ENCODE peak calls at places on chromosomes 11 and 22, in four cellular contexts. One of them, this sample, is unnamed.

GRCh38 chr11:79512706-79513469 is 72.1 kb upstream of the TENM4 start:
- DNase-seq in A549: no peak
- DNase-seq in IMR-90: no peak
- DNase-seq in fibroblast of pulmonary artery: no peak
- DNase-seq in this sample: no peak

GRCh38 chr11:13891911-13892310 is 70.6 kb upstream of the SPON1 start:
- DNase-seq in A549: no peak
- DNase-seq in IMR-90: no peak
- DNase-seq in fibroblast of pulmonary artery: no peak
- DNase-seq in this sample: no peak

GRCh38 chr22:44180706-44181032 is at the start of gene PARVG:
- DNase-seq in A549: no peak
- DNase-seq in IMR-90: no peak
- DNase-seq in fibroblast of pulmonary artery: no peak
- DNase-seq in this sample: no peak

GRCh38 chr11:67303989-67304411 is 670 bp downstream of the SSH3 start:
- DNase-seq in A549: no peak
- DNase-seq in IMR-90: no peak
- DNase-seq in fibroblast of pulmonary artery: no peak
- DNase-seq in this sample: no peak

GRCh38 chr22:17954200-17954859 is 70.0 kb downstream of the MICAL3 start:
- DNase-seq in A549: no peak
- DNase-seq in IMR-90: no peak
- DNase-seq in fibroblast of pulmonary artery: no peak
- DNase-seq in this sample: no peak

GRCh38 chr22:19615867-19616581 is 91.8 kb upstream of the CLDN5 start:
- DNase-seq in A549: no peak
- DNase-seq in IMR-90: no peak
- DNase-seq in fibroblast of pulmonary artery: no peak
- DNase-seq in this sample: no peak

GRCh38 chr22:36968249-36968964 is 50.8 kb downstream of the TST start:
- DNase-seq in A549: no peak
- DNase-seq in IMR-90: no peak
- DNase-seq in fibroblast of pulmonary artery: no peak
- DNase-seq in this sample: no peak

GRCh38 chr11:65150513-65151271 is 16.4 kb upstream of the SYVN1 start:
- DNase-seq in A549: peak; percentile 95
- DNase-seq in IMR-90: peak; percentile 86
- DNase-seq in fibroblast of pulmonary artery: peak; percentile 71
- DNase-seq in this sample: peak; percentile 71

GRCh38 chr22:20222764-20223420 is 45.2 kb downstream of the RTN4R start:
- DNase-seq in A549: no peak
- DNase-seq in IMR-90: no peak
- DNase-seq in fibroblast of pulmonary artery: no peak
- DNase-seq in this sample: no peak

GRCh38 chr22:45170001-45170466 is 6.3 kb downstream of the NUP50 start:
- DNase-seq in A549: no peak
- DNase-seq in IMR-90: peak; percentile 44
- DNase-seq in fibroblast of pulmonary artery: no peak
- DNase-seq in this sample: peak; percentile 14

GRCh38 chr11:40306938-40307548 is 1152.4 kb downstream of the LRRC4C start:
- DNase-seq in A549: peak; percentile 25
- DNase-seq in IMR-90: peak; percentile 63
- DNase-seq in fibroblast of pulmonary artery: peak; percentile 75
- DNase-seq in this sample: peak; percentile 62

GRCh38 chr11:104630352-104630751 is 267.9 kb downstream of the CASP12 start:
- DNase-seq in A549: no peak
- DNase-seq in IMR-90: no peak
- DNase-seq in fibroblast of pulmonary artery: no peak
- DNase-seq in this sample: no peak

GRCh38 chr22:43855431-43855830 is 6.9 kb downstream of the SULT4A1 start:
- DNase-seq in A549: no peak
- DNase-seq in IMR-90: no peak
- DNase-seq in fibroblast of pulmonary artery: no peak
- DNase-seq in this sample: no peak

GRCh38 chr11:75572744-75573143 is 10.7 kb downstream of the SERPINH1 start:
- DNase-seq in A549: no peak
- DNase-seq in IMR-90: no peak
- DNase-seq in fibroblast of pulmonary artery: no peak
- DNase-seq in this sample: no peak

GRCh38 chr22:24440270-24440717 is 12.9 kb downstream of the ADORA2A start:
- DNase-seq in A549: no peak
- DNase-seq in IMR-90: no peak
- DNase-seq in fibroblast of pulmonary artery: no peak
- DNase-seq in this sample: no peak

GRCh38 chr11:84261707-84262106 is 975.5 kb upstream of the CCDC90B start:
- DNase-seq in A549: no peak
- DNase-seq in IMR-90: no peak
- DNase-seq in fibroblast of pulmonary artery: no peak
- DNase-seq in this sample: no peak

GRCh38 chr11:61718613-61719302 is 33.7 kb upstream of the MYRF start:
- DNase-seq in A549: no peak
- DNase-seq in IMR-90: peak; percentile 74
- DNase-seq in fibroblast of pulmonary artery: peak; percentile 56
- DNase-seq in this sample: peak; percentile 55

GRCh38 chr11:15010860-15011259 is 38.7 kb upstream of the CALCA start:
- DNase-seq in A549: no peak
- DNase-seq in IMR-90: no peak
- DNase-seq in fibroblast of pulmonary artery: no peak
- DNase-seq in this sample: no peak

GRCh38 chr22:41608386-41608785 is 12.5 kb downstream of the DESI1 start:
- DNase-seq in A549: no peak
- DNase-seq in IMR-90: no peak
- DNase-seq in fibroblast of pulmonary artery: no peak
- DNase-seq in this sample: no peak

GRCh38 chr22:41998361-41999261 is at the start of gene WBP2NL:
- DNase-seq in A549: peak; percentile 78
- DNase-seq in IMR-90: peak; percentile 51
- DNase-seq in fibroblast of pulmonary artery: peak; percentile 80
- DNase-seq in this sample: peak; percentile 59

GRCh38 chr22:43090130-43090789 is 1.1 kb upstream of the TTLL1 start:
- DNase-seq in A549: peak; percentile 82
- DNase-seq in IMR-90: peak; percentile 80
- DNase-seq in fibroblast of pulmonary artery: peak; percentile 84
- DNase-seq in this sample: peak; percentile 87

GRCh38 chr11:87369888-87370287 is 332.2 kb downstream of the TMEM135 start:
- DNase-seq in A549: no peak
- DNase-seq in IMR-90: no peak
- DNase-seq in fibroblast of pulmonary artery: no peak
- DNase-seq in this sample: no peak

GRCh38 chr22:45329536-45329936 is 19.8 kb downstream of the FAM118A start:
- DNase-seq in A549: no peak
- DNase-seq in IMR-90: no peak
- DNase-seq in fibroblast of pulmonary artery: no peak
- DNase-seq in this sample: no peak

GRCh38 chr11:101401245-101401644 is 182.6 kb downstream of the TRPC6 start:
- DNase-seq in A549: no peak
- DNase-seq in IMR-90: peak; percentile 53
- DNase-seq in fibroblast of pulmonary artery: peak; percentile 4
- DNase-seq in this sample: no peak

GRCh38 chr11:96098511-96099241 is 174.8 kb upstream of the MTMR2 start:
- DNase-seq in A549: no peak
- DNase-seq in IMR-90: peak; percentile 59
- DNase-seq in fibroblast of pulmonary artery: peak; percentile 65
- DNase-seq in this sample: peak; percentile 62

GRCh38 chr11:36375348-36376314 is 79.5 kb downstream of the PRR5L start:
- DNase-seq in A549: no peak
- DNase-seq in IMR-90: no peak
- DNase-seq in fibroblast of pulmonary artery: no peak
- DNase-seq in this sample: no peak

GRCh38 chr11:56848105-56848809 is 99.8 kb upstream of the OR9G4 start:
- DNase-seq in A549: peak; percentile 55
- DNase-seq in IMR-90: no peak
- DNase-seq in fibroblast of pulmonary artery: no peak
- DNase-seq in this sample: no peak

GRCh38 chr11:120815260-120816100 is 208.4 kb upstream of the TBCEL start:
- DNase-seq in A549: no peak
- DNase-seq in IMR-90: no peak
- DNase-seq in fibroblast of pulmonary artery: no peak
- DNase-seq in this sample: no peak

GRCh38 chr11:75557649-75558494 is 4.2 kb upstream of the SERPINH1 start:
- DNase-seq in A549: no peak
- DNase-seq in IMR-90: peak; percentile 95
- DNase-seq in fibroblast of pulmonary artery: peak; percentile 96
- DNase-seq in this sample: peak; percentile 98

GRCh38 chr11:9148035-9148434 is 56.6 kb upstream of the SCUBE2 start:
- DNase-seq in A549: no peak
- DNase-seq in IMR-90: no peak
- DNase-seq in fibroblast of pulmonary artery: no peak
- DNase-seq in this sample: no peak

GRCh38 chr11:34653851-34654490 is 33.1 kb downstream of the EHF start:
- DNase-seq in A549: peak; percentile 82
- DNase-seq in IMR-90: peak; percentile 99
- DNase-seq in fibroblast of pulmonary artery: peak; percentile 97
- DNase-seq in this sample: peak; percentile 97

GRCh38 chr11:113181094-113181493 is 133.3 kb upstream of the TTC12 start:
- DNase-seq in A549: no peak
- DNase-seq in IMR-90: no peak
- DNase-seq in fibroblast of pulmonary artery: no peak
- DNase-seq in this sample: no peak

GRCh38 chr22:49052560-49052959 is 775.1 kb downstream of the BRD1 start:
- DNase-seq in A549: no peak
- DNase-seq in IMR-90: no peak
- DNase-seq in fibroblast of pulmonary artery: no peak
- DNase-seq in this sample: no peak

GRCh38 chr22:49052023-49052538 is 775.6 kb downstream of the BRD1 start:
- DNase-seq in A549: no peak
- DNase-seq in IMR-90: no peak
- DNase-seq in fibroblast of pulmonary artery: no peak
- DNase-seq in this sample: no peak

GRCh38 chr22:49049691-49050090 is 778.0 kb downstream of the BRD1 start:
- DNase-seq in A549: no peak
- DNase-seq in IMR-90: no peak
- DNase-seq in fibroblast of pulmonary artery: no peak
- DNase-seq in this sample: no peak

GRCh38 chr22:49053574-49053973 is 774.1 kb downstream of the BRD1 start:
- DNase-seq in A549: no peak
- DNase-seq in IMR-90: no peak
- DNase-seq in fibroblast of pulmonary artery: no peak
- DNase-seq in this sample: no peak

DNA sequence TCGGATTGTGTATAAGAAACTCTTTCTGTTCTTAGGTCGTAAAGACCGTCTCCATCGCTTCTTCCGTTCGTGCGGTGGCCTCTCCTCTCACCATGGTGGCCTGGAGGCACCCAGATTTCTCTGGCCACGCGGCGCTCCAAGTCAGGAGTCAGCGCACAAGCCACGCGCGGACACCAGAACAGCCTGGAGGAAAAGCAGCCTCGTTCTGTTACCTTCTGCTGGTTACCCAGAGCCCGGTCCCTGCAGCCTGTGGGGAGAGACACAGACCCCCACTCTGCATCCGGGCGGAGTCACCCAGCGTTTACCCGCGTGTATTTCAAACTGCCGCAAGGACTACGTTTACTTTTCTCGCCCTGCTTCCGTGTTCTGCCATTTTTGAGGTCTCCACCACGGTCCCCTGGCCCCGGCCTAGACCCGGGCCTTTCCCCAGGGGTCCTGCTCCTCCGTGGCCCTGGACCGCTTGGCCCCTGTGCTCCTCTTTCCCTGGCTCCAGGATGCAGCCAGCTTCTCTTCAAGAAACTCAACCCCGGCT is 776.1 kb downstream of the BRD1 start:
- DNase-seq in A549: no peak
- DNase-seq in IMR-90: no peak
- DNase-seq in fibroblast of pulmonary artery: no peak
- DNase-seq in this sample: no peak
- H3K4me3 ChIP-seq in A549: no peak overlapping the region
- H3K4me3 ChIP-seq in IMR-90: peak overlapping the region; percentile 41
- H3K4me3 ChIP-seq in fibroblast of pulmonary artery: no peak overlapping the region
- H3K4me3 ChIP-seq in this sample: no peak overlapping the region

GRCh38 chr11:10499452-10500262 is 41.3 kb downstream of the RNF141 start:
- DNase-seq in A549: no peak
- DNase-seq in IMR-90: no peak
- DNase-seq in fibroblast of pulmonary artery: no peak
- DNase-seq in this sample: peak; percentile 40
- TF ChIP-seq CTCF in A549: no peak
- TF ChIP-seq CTCF in IMR-90: no peak
- TF ChIP-seq CTCF in fibroblast of pulmonary artery: no peak
- TF ChIP-seq CTCF in this sample: no peak

GRCh38 chr22:38305481-38306448 is 11.5 kb downstream of the CSNK1E start:
- DNase-seq in A549: no peak
- DNase-seq in IMR-90: peak; percentile 54
- DNase-seq in fibroblast of pulmonary artery: peak; percentile 53
- DNase-seq in this sample: peak; percentile 72
- H3K4me3 ChIP-seq in A549: no peak overlapping the region
- H3K4me3 ChIP-seq in IMR-90: no peak overlapping the region
- H3K4me3 ChIP-seq in fibroblast of pulmonary artery: no peak overlapping the region
- H3K4me3 ChIP-seq in this sample: peak overlapping the region; percentile 10

GRCh38 chr11:26227311-26227710 is 104.6 kb upstream of the ANO3 start:
- DNase-seq in A549: peak; percentile 2
- DNase-seq in IMR-90: peak; percentile 94
- DNase-seq in fibroblast of pulmonary artery: peak; percentile 94
- DNase-seq in this sample: peak; percentile 92
- TF ChIP-seq CTCF in A549: peak; percentile 61
- TF ChIP-seq CTCF in IMR-90: peak; percentile 85
- TF ChIP-seq CTCF in fibroblast of pulmonary artery: peak; percentile 65
- TF ChIP-seq CTCF in this sample: peak; percentile 57

DNA sequence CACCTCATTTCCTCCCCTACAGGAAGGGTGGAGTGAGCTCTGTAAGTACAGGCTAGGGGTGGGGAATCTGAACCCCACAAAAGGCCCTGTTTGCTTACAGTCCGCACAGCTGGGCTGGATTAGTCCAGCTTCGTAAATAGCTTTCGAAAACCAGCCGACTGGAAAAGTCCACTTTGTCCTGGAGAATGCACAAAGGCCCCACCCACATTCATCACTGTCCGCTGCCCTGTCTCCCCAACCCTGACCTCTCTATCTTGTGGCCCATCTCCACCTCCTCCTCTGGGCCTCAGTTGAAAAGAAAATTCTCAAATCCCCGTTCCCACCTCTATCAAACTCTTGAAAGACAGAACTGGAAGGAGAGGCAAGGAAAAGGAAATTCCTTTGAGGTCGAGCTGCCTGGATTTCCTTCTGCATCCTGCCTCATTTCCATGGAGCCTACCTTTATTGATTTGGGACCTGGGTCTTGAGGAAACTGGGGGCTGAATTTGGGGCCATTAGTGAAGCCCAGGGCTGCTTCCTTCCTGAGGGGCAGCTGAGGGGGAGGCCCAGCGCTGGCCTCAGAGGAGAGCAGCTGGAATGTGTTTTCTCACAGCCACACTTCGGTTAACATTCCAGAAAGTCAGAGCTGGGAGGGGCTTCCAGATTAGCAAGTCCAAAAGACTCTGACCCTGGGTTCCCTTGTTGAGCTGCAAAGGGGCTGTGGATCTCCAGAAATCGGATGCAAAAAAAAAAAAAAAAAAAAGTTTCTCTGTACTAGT is 147.6 kb downstream of the FBXO7 start:
- DNase-seq in A549: no peak
- DNase-seq in IMR-90: peak; percentile 94
- DNase-seq in fibroblast of pulmonary artery: peak; percentile 70
- DNase-seq in this sample: peak; percentile 86
- H3K4me3 ChIP-seq in A549: no peak overlapping the region
- H3K4me3 ChIP-seq in IMR-90: no peak overlapping the region
- H3K4me3 ChIP-seq in fibroblast of pulmonary artery: no peak overlapping the region
- H3K4me3 ChIP-seq in this sample: peak overlapping the region; percentile 13